ENCODE peak calls at places on chromosomes 7 and 10, in nine cellular contexts. Y, J, T, W, R, B, H, L and E are unnamed samples.

GRCh38 chr10:28939352-28940157 is 262.2 kb downstream of the BAMBI start:
- DNase-seq in Y (peak; percentile 34), J (peak; percentile 44), T (peak; percentile 34), W (no peak), R (peak; percentile 80), B (no peak), H (peak; percentile 23), L (no peak), E (peak; percentile 37)

GRCh38 chr10:70549962-70550845 is 52.3 kb downstream of the PRF1 start:
- DNase-seq in Y (peak; percentile 77), J (peak; percentile 56), T (peak; percentile 67), W (peak; percentile 62), R (peak; percentile 47), B (peak; percentile 63), H (peak; percentile 68), L (no peak), E (peak; percentile 62)

GRCh38 chr10:123154943-123155505 is 822 bp downstream of the BUB3 start:
- DNase-seq in Y (no peak), J (no peak), T (peak; percentile 78), W (peak; percentile 55), R (peak; percentile 42), B (no peak), H (peak; percentile 52), L (no peak), E (no peak)

GRCh38 chr7:85630904-85631582 is 444.2 kb upstream of the SEMA3D start:
- DNase-seq in Y (no peak), J (no peak), T (no peak), W (no peak), R (no peak), B (no peak), H (no peak), L (no peak), E (no peak)

GRCh38 chr7:141073173-141073640 is 657 bp upstream of the TMEM178B start:
- DNase-seq in Y (no peak), J (no peak), T (peak; percentile 90), W (no peak), R (no peak), B (peak; percentile 47), H (peak; percentile 9), L (no peak), E (peak; percentile 14)

GRCh38 chr10:84845628-84846261 is 517.4 kb downstream of the CCSER2 start:
- DNase-seq in Y (no peak), J (no peak), T (peak; percentile 61), W (peak; percentile 23), R (no peak), B (no peak), H (no peak), L (no peak), E (no peak)

GRCh38 chr10:84613336-84614021 is 285.1 kb downstream of the CCSER2 start:
- DNase-seq in Y (no peak), J (no peak), T (peak; percentile 87), W (peak; percentile 12), R (no peak), B (peak; percentile 51), H (peak; percentile 18), L (no peak), E (no peak)

GRCh38 chr7:135205850-135206249 is 5.5 kb downstream of the WDR91 start:
- DNase-seq in Y (no peak), J (no peak), T (no peak), W (no peak), R (no peak), B (no peak), H (no peak), L (no peak), E (no peak)

GRCh38 chr7:89312561-89312960 is 517.0 kb upstream of the TEX47 start:
- DNase-seq in Y (no peak), J (no peak), T (no peak), W (no peak), R (no peak), B (no peak), H (no peak), L (no peak), E (no peak)

GRCh38 chr7:22885824-22886255 is 63.2 kb upstream of the TOMM7 start:
- DNase-seq in Y (no peak), J (no peak), T (no peak), W (peak; percentile 55), R (no peak), B (no peak), H (no peak), L (no peak), E (no peak)

GRCh38 chr7:138125598-138126111 is 49.4 kb downstream of the AKR1D1 start:
- DNase-seq in Y (no peak), J (no peak), T (no peak), W (no peak), R (peak; percentile 67), B (no peak), H (no peak), L (no peak), E (no peak)

GRCh38 chr7:9608560-9608959 is 1175.2 kb downstream of the NXPH1 start:
- DNase-seq in Y (no peak), J (no peak), T (no peak), W (no peak), R (no peak), B (no peak), H (no peak), L (no peak), E (no peak)

GRCh38 chr10:600876-601275 is 88.6 kb downstream of the DIP2C start:
- DNase-seq in Y (peak; percentile 79), J (no peak), T (no peak), W (no peak), R (no peak), B (no peak), H (no peak), L (no peak), E (no peak)

GRCh38 chr7:75966209-75966961 is 28.0 kb downstream of the TMEM120A start:
- DNase-seq in Y (no peak), J (no peak), T (no peak), W (no peak), R (no peak), B (no peak), H (no peak), L (no peak), E (peak; percentile 52)

DNA sequence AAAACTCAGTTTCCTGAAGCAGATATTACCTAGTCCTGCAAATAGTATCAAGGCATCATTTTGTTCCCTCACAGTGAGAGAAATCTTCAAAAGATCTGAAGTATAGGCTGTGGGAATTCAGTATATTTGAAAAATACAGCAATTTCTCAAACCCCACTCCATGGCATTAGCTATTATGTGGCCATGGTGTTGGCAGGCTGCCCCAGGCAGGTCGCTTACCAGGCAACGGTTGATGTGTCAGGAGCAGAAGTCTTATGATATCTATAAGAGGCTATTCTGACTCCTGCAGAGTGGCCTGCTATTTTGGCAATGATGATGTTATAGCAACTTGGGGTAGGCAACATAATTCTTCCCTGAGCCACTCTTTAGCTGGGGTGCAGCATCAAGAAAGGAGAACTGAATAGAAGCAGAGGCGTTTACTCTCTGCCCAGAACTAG is 187.9 kb downstream of the PLXDC2 start:
- DNase-seq in Y (no peak), J (no peak), T (peak; percentile 37), W (peak; percentile 64), R (no peak), B (peak; percentile 49), H (peak; percentile 28), L (no peak), E (peak; percentile 36)
- H3K27ac ChIP-seq in Y (peak overlapping the region; percentile 78), J (peak overlapping the region; percentile 79), T (peak overlapping the region; percentile 32), W (peak overlapping the region; percentile 94), R (no peak overlapping the region), B (peak overlapping the region; percentile 79), H (peak overlapping the region; percentile 77), L (peak overlapping the region; percentile 47), E (peak overlapping the region; percentile 70)

DNA sequence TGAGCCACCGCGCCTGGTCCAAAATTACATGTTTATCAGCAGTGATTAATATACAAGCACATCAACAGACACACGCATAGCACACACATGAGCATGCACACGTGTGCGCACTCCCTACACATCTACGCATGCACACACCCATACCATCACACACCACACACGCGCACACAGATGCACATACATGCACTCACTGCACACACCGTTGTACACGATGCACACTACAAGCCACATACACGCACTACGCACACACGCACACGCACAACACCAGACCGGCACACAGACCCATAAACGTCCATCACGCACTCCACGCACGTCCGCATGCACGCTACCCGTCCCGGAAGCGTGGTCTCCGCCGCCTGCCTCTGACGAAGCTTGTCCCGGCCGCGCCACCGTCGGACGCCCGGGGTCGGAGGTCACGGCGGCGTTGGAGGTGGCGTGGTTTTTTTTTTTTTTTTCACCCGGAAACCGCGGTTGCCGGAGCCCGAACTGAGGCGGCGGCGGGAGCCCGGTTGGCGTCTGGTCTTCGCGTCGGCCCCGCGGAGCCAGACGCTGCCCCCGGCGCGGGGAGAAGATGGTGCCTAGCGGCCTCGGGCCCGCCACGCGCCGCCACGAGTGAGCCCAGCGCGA is at the start of gene TMEM248:
- DNase-seq in Y (peak; percentile 92), J (peak; percentile 79), T (peak; percentile 87), W (peak; percentile 93), R (peak; percentile 62), B (peak; percentile 91), H (peak; percentile 93), L (no peak), E (peak; percentile 94)
- H3K4me3 ChIP-seq in Y (peak within 1 kb of the TSS; percentile 91), J (peak within 1 kb of the TSS; percentile 92), T (peak within 1 kb of the TSS; percentile 98), W (peak within 1 kb of the TSS; percentile 99), R (peak within 1 kb of the TSS; percentile 82), B (peak within 1 kb of the TSS; percentile 79), H (peak within 1 kb of the TSS; percentile 98), L (peak within 1 kb of the TSS; percentile 85), E (peak within 1 kb of the TSS; percentile 91)

GRCh38 chr10:100819424-100819823 is 74.0 kb downstream of the PAX2 start:
- DNase-seq in Y (no peak), J (no peak), T (no peak), W (no peak), R (no peak), B (no peak), H (no peak), L (no peak), E (no peak)
- H3K27me3 ChIP-seq in Y (peaks cover 66% of the 10 kb centered on the region), J (peaks cover 96% of the 10 kb centered on the region), T (peaks cover 78% of the 10 kb centered on the region), W (peaks cover 27% of the 10 kb centered on the region), R (peaks cover 72% of the 10 kb centered on the region), B (peaks cover 6% of the 10 kb centered on the region), H (peaks cover 96% of the 10 kb centered on the region), L (peaks cover 3% of the 10 kb centered on the region), E (peaks cover 82% of the 10 kb centered on the region)

GRCh38 chr7:101959829-101960228 is 142.4 kb downstream of the CUX1 start:
- DNase-seq in Y (no peak), J (no peak), T (no peak), W (no peak), R (no peak), B (no peak), H (no peak), L (no peak), E (no peak)

GRCh38 chr7:101960985-101961708 is 143.7 kb downstream of the CUX1 start:
- DNase-seq in Y (no peak), J (no peak), T (no peak), W (no peak), R (no peak), B (no peak), H (no peak), L (no peak), E (no peak)

GRCh38 chr7:101957733-101958525 is 140.5 kb downstream of the CUX1 start:
- DNase-seq in Y (no peak), J (no peak), T (no peak), W (no peak), R (no peak), B (no peak), H (no peak), L (no peak), E (no peak)

GRCh38 chr7:101960323-101960722 is 142.9 kb downstream of the CUX1 start:
- DNase-seq in Y (no peak), J (no peak), T (no peak), W (no peak), R (no peak), B (no peak), H (no peak), L (no peak), E (no peak)

DNA sequence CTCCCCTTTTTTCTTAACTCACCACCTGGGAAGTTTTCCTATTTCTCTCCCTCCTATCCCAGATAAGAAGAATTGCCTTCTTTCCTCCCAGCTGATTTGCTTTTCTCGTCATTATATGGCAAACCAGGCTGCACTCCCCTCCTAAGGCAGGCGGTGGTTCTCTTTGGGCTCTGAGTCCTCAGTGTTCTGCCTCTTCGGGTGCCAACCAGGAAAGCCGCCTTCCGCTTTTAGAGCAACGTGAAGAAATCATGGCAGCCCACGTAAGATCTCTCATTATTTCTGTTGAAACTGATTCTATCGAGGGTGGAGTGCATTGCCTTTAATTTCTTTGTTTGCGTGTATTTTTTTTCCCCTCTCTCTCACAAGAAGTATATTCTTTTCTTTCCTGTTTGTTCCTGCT is 141.9 kb downstream of the CUX1 start:
- DNase-seq in Y (no peak), J (no peak), T (no peak), W (no peak), R (no peak), B (no peak), H (no peak), L (no peak), E (no peak)
- H3K27ac ChIP-seq in Y (no peak overlapping the region), J (no peak overlapping the region), T (no peak overlapping the region), W (no peak overlapping the region), R (no peak overlapping the region), B (no peak overlapping the region), H (no peak overlapping the region), L (no peak overlapping the region), E (no peak overlapping the region)